ENCODE peak calls at places on chromosomes 1 and 21, in eight cellular contexts. One of them, this sample, is unnamed.

GRCh38 chr1:233015965-233016364 is 65.6 kb downstream of the NTPCR start:
- DNase-seq in AG04449: no peak
- DNase-seq in left lung: no peak
- DNase-seq in cardiac muscle cell: no peak
- DNase-seq in WTC11: no peak
- DNase-seq in spleen: no peak
- DNase-seq in fibroblast of the aortic adventitia: no peak
- DNase-seq in colonic mucosa: no peak
- DNase-seq in this sample: no peak

GRCh38 chr1:119688810-119689209 is 22.9 kb upstream of the PHGDH start:
- DNase-seq in WTC11: no peak
- DNase-seq in fibroblast of the aortic adventitia: no peak
- DNase-seq in spleen: no peak
- DNase-seq in left lung: no peak
- DNase-seq in cardiac muscle cell: no peak
- DNase-seq in colonic mucosa: no peak
- DNase-seq in AG04449: no peak
- DNase-seq in this sample: no peak

GRCh38 chr1:194355488-194356106 is 1169.2 kb upstream of the B3GALT2 start:
- DNase-seq in spleen: peak
- DNase-seq in left lung: no peak
- DNase-seq in AG04449: no peak
- DNase-seq in cardiac muscle cell: no peak
- DNase-seq in colonic mucosa: no peak
- DNase-seq in fibroblast of the aortic adventitia: no peak
- DNase-seq in WTC11: no peak
- DNase-seq in this sample: no peak

GRCh38 chr21:36388835-36389234 is 3.6 kb downstream of the CHAF1B start:
- DNase-seq in WTC11: peak
- DNase-seq in colonic mucosa: no peak
- DNase-seq in fibroblast of the aortic adventitia: peak
- DNase-seq in left lung: no peak
- DNase-seq in AG04449: no peak
- DNase-seq in spleen: no peak
- DNase-seq in cardiac muscle cell: peak
- DNase-seq in this sample: peak

GRCh38 chr1:184425449-184426277 is 38.8 kb downstream of the C1orf21 start:
- DNase-seq in spleen: no peak
- DNase-seq in WTC11: no peak
- DNase-seq in cardiac muscle cell: no peak
- DNase-seq in AG04449: no peak
- DNase-seq in colonic mucosa: peak
- DNase-seq in left lung: no peak
- DNase-seq in fibroblast of the aortic adventitia: peak
- DNase-seq in this sample: no peak

GRCh38 chr1:104378414-104378813 is 628.7 kb downstream of the AMY1C start:
- DNase-seq in colonic mucosa: no peak
- DNase-seq in cardiac muscle cell: no peak
- DNase-seq in fibroblast of the aortic adventitia: no peak
- DNase-seq in spleen: no peak
- DNase-seq in AG04449: no peak
- DNase-seq in left lung: no peak
- DNase-seq in WTC11: no peak
- DNase-seq in this sample: no peak

GRCh38 chr1:211920141-211920572 is 89.6 kb upstream of the LPGAT1 start:
- DNase-seq in AG04449: peak
- DNase-seq in colonic mucosa: peak
- DNase-seq in spleen: no peak
- DNase-seq in left lung: peak
- DNase-seq in cardiac muscle cell: peak
- DNase-seq in WTC11: no peak
- DNase-seq in fibroblast of the aortic adventitia: peak
- DNase-seq in this sample: no peak

GRCh38 chr21:45339430-45340405 is 52.0 kb upstream of the POFUT2 start:
- DNase-seq in cardiac muscle cell: peak
- DNase-seq in AG04449: no peak
- DNase-seq in WTC11: no peak
- DNase-seq in spleen: peak
- DNase-seq in fibroblast of the aortic adventitia: peak
- DNase-seq in left lung: no peak
- DNase-seq in colonic mucosa: no peak
- DNase-seq in this sample: no peak

GRCh38 chr21:23452384-23453083 is 2154.7 kb downstream of the MRPL39 start:
- DNase-seq in fibroblast of the aortic adventitia: no peak
- DNase-seq in colonic mucosa: no peak
- DNase-seq in AG04449: no peak
- DNase-seq in cardiac muscle cell: no peak
- DNase-seq in WTC11: peak
- DNase-seq in left lung: no peak
- DNase-seq in spleen: no peak
- DNase-seq in this sample: no peak

GRCh38 chr1:156498447-156499193 is 2.0 kb downstream of the MEF2D start:
- DNase-seq in AG04449: no peak
- DNase-seq in cardiac muscle cell: peak
- DNase-seq in colonic mucosa: peak
- DNase-seq in left lung: peak
- DNase-seq in fibroblast of the aortic adventitia: no peak
- DNase-seq in WTC11: peak
- DNase-seq in spleen: peak
- DNase-seq in this sample: no peak

GRCh38 chr1:11740258-11741192 is 4.6 kb downstream of the AGTRAP start:
- DNase-seq in left lung: no peak
- DNase-seq in fibroblast of the aortic adventitia: no peak
- DNase-seq in spleen: peak
- DNase-seq in WTC11: no peak
- DNase-seq in AG04449: no peak
- DNase-seq in colonic mucosa: no peak
- DNase-seq in cardiac muscle cell: no peak
- DNase-seq in this sample: no peak

GRCh38 chr1:87117761-87118160 is 203.3 kb downstream of the HS2ST1 start:
- DNase-seq in spleen: no peak
- DNase-seq in colonic mucosa: no peak
- DNase-seq in WTC11: no peak
- DNase-seq in left lung: no peak
- DNase-seq in fibroblast of the aortic adventitia: peak
- DNase-seq in AG04449: no peak
- DNase-seq in cardiac muscle cell: no peak
- DNase-seq in this sample: no peak

GRCh38 chr1:204592246-204592948 is 76.2 kb downstream of the MDM4 start:
- DNase-seq in fibroblast of the aortic adventitia: no peak
- DNase-seq in AG04449: no peak
- DNase-seq in left lung: no peak
- DNase-seq in WTC11: no peak
- DNase-seq in cardiac muscle cell: no peak
- DNase-seq in spleen: no peak
- DNase-seq in colonic mucosa: no peak
- DNase-seq in this sample: no peak

GRCh38 chr1:94014635-94015488 is 105.6 kb upstream of the GCLM start:
- DNase-seq in WTC11: no peak
- DNase-seq in spleen: no peak
- DNase-seq in colonic mucosa: no peak
- DNase-seq in left lung: no peak
- DNase-seq in AG04449: no peak
- DNase-seq in cardiac muscle cell: peak
- DNase-seq in fibroblast of the aortic adventitia: peak
- DNase-seq in this sample: no peak

GRCh38 chr1:203244776-203245175 is 15.3 kb upstream of the CHIT1 start:
- DNase-seq in cardiac muscle cell: no peak
- DNase-seq in fibroblast of the aortic adventitia: no peak
- DNase-seq in left lung: no peak
- DNase-seq in spleen: no peak
- DNase-seq in colonic mucosa: no peak
- DNase-seq in WTC11: no peak
- DNase-seq in AG04449: no peak
- DNase-seq in this sample: no peak

GRCh38 chr1:167720965-167721616 is 691 bp upstream of the MPZL1 start:
- DNase-seq in cardiac muscle cell: peak
- DNase-seq in fibroblast of the aortic adventitia: peak
- DNase-seq in spleen: no peak
- DNase-seq in colonic mucosa: peak
- DNase-seq in WTC11: no peak
- DNase-seq in left lung: peak
- DNase-seq in AG04449: no peak
- DNase-seq in this sample: no peak

GRCh38 chr1:34985063-34985770 is at the start of gene TMEM35B:
- DNase-seq in WTC11: peak
- DNase-seq in fibroblast of the aortic adventitia: peak
- DNase-seq in AG04449: no peak
- DNase-seq in spleen: peak
- DNase-seq in cardiac muscle cell: peak
- DNase-seq in left lung: peak
- DNase-seq in colonic mucosa: peak
- DNase-seq in this sample: peak
- TF ChIP-seq CTCF in WTC11: no peak
- TF ChIP-seq CTCF in fibroblast of the aortic adventitia: peak
- TF ChIP-seq CTCF in AG04449: peak
- TF ChIP-seq CTCF in spleen: peak
- TF ChIP-seq CTCF in cardiac muscle cell: peak
- TF ChIP-seq CTCF in left lung: no peak
- TF ChIP-seq CTCF in colonic mucosa: no peak
- TF ChIP-seq CTCF in this sample: peak

DNA sequence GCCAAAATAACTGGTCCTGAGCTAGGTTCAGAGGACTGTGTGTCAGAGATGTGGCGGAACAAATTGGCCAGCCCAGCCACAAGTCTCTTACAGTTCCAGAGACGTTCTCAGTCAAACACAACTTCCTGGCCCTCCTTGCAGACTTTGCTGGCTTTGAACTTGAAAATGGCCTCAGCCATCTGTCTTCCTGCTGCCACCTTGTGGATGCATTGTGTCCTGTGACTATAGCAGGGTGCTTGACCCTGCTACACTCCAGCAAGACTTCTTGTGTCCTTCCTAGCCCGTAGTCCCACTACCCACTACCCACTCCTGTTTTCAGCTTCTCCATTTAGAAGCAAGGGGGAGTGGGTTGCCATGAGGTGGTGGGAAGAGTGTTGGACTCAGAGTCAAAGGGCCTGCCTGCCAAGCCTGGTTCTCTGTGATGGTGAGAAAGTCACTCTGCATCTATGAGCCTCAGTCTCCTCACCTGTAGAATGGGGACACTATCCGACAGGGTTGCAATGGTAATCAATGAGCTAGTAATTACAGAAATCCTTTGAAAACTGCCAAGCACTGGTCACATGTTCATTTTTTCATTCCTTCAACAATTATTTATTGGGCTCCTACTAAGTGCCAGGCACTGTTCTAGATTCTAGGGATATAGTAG is 109.9 kb downstream of the IGSF21 start:
- DNase-seq in AG04449: no peak
- DNase-seq in spleen: no peak
- DNase-seq in cardiac muscle cell: peak
- DNase-seq in fibroblast of the aortic adventitia: no peak
- DNase-seq in colonic mucosa: peak
- DNase-seq in left lung: no peak
- DNase-seq in WTC11: peak
- DNase-seq in this sample: no peak
- TF ChIP-seq CTCF in AG04449: peak
- TF ChIP-seq CTCF in spleen: peak
- TF ChIP-seq CTCF in cardiac muscle cell: peak
- TF ChIP-seq CTCF in fibroblast of the aortic adventitia: peak
- TF ChIP-seq CTCF in colonic mucosa: peak
- TF ChIP-seq CTCF in left lung: no peak
- TF ChIP-seq CTCF in WTC11: no peak
- TF ChIP-seq CTCF in this sample: peak

GRCh38 chr1:31180338-31180737 is 59.3 kb downstream of the NKAIN1 start:
- DNase-seq in fibroblast of the aortic adventitia: no peak
- DNase-seq in cardiac muscle cell: no peak
- DNase-seq in colonic mucosa: no peak
- DNase-seq in spleen: no peak
- DNase-seq in left lung: no peak
- DNase-seq in WTC11: no peak
- DNase-seq in AG04449: no peak
- DNase-seq in this sample: no peak

GRCh38 chr1:31181515-31182343 is 58.0 kb downstream of the NKAIN1 start:
- DNase-seq in AG04449: no peak
- DNase-seq in fibroblast of the aortic adventitia: peak
- DNase-seq in spleen: peak
- DNase-seq in left lung: no peak
- DNase-seq in WTC11: peak
- DNase-seq in colonic mucosa: peak
- DNase-seq in cardiac muscle cell: peak
- DNase-seq in this sample: no peak

GRCh38 chr1:31183126-31183525 is 56.6 kb downstream of the NKAIN1 start:
- DNase-seq in spleen: no peak
- DNase-seq in fibroblast of the aortic adventitia: no peak
- DNase-seq in WTC11: no peak
- DNase-seq in AG04449: no peak
- DNase-seq in colonic mucosa: no peak
- DNase-seq in left lung: no peak
- DNase-seq in cardiac muscle cell: no peak
- DNase-seq in this sample: no peak

GRCh38 chr1:31183927-31184554 is 55.6 kb downstream of the NKAIN1 start:
- DNase-seq in WTC11: peak
- DNase-seq in left lung: no peak
- DNase-seq in cardiac muscle cell: peak
- DNase-seq in fibroblast of the aortic adventitia: peak
- DNase-seq in spleen: no peak
- DNase-seq in AG04449: no peak
- DNase-seq in colonic mucosa: peak
- DNase-seq in this sample: no peak

GRCh38 chr1:31182352-31182751 is 57.3 kb downstream of the NKAIN1 start:
- DNase-seq in left lung: peak
- DNase-seq in cardiac muscle cell: peak
- DNase-seq in WTC11: peak
- DNase-seq in AG04449: peak
- DNase-seq in colonic mucosa: peak
- DNase-seq in fibroblast of the aortic adventitia: peak
- DNase-seq in spleen: peak
- DNase-seq in this sample: peak
- TF ChIP-seq CTCF in left lung: no peak
- TF ChIP-seq CTCF in cardiac muscle cell: peak
- TF ChIP-seq CTCF in WTC11: no peak
- TF ChIP-seq CTCF in AG04449: peak
- TF ChIP-seq CTCF in colonic mucosa: no peak
- TF ChIP-seq CTCF in fibroblast of the aortic adventitia: peak
- TF ChIP-seq CTCF in spleen: peak
- TF ChIP-seq CTCF in this sample: peak

DNA sequence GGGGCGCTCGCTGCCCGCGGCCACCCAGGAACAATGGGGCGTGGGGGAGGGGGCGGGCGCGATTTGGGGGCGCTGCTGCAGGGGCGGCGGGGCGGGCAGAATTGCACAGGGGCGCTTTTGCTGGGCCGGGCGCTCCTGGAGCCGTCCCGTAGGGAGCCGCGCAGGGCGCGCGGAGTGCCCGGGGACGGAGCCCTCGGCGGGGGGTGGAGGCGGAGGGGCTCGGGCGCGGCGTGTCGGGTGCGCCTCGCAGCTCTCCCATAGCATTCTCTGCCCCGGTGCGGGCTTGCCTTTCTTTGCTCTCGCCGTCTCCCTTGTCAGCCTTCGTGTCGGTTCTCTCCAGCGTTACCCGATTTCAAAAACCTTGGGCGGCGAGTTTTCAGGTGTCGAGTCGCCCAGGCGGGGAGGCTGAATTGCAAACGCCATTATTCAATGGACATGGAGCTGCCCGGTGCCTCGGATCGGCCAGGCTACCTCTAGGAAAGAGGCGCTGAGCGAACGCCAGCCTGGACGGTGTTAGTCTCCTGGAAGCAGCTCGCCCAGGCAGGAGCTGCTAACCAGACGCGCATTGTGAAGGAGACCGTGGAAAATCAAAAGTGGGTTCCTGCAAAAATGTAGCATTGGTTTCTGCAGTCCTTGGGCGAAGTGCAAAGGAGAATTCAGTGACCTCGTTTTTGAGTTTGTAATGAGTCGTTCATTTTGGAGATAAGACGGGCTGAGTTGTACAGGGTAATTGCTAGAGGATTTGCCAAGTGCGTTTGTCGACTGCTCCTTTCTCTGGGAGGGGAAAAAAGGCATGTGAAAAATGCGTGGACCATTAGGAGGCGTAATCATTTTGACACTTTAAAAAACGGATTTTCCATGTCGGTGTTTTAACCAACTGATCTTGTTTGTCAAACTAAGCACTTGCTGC is 626 bp downstream of the CXADR start:
- DNase-seq in WTC11: peak
- DNase-seq in cardiac muscle cell: peak
- DNase-seq in left lung: peak
- DNase-seq in fibroblast of the aortic adventitia: peak
- DNase-seq in colonic mucosa: peak
- DNase-seq in AG04449: no peak
- DNase-seq in spleen: peak
- DNase-seq in this sample: peak
- TF ChIP-seq CTCF in WTC11: no peak
- TF ChIP-seq CTCF in cardiac muscle cell: no peak
- TF ChIP-seq CTCF in left lung: no peak
- TF ChIP-seq CTCF in fibroblast of the aortic adventitia: no peak
- TF ChIP-seq CTCF in colonic mucosa: no peak
- TF ChIP-seq CTCF in AG04449: no peak
- TF ChIP-seq CTCF in spleen: no peak
- TF ChIP-seq CTCF in this sample: peak

This sample was measured in type B pancreatic cell.